ENCODE peak calls at places on chromosomes 3 and 15, in seven cellular contexts. Q is OCI-LY7; O is thyroid gland; S is PC-3; C is effector memory CD4-positive, alpha-beta T cell; D is MM.1S; G is uterus. H is an unnamed sample. For H3K4me1, the result is how much of the 10 kb centered on the place peaks cover.

GRCh38 chr3:129961142-129961541 is 13.4 kb upstream of the TRH start:
- DNase-seq in Q (no peak), O (no peak), S (no peak), C (no peak), D (no peak), G (peak), H (no peak)

GRCh38 chr15:60350121-60350520 is 47.7 kb downstream of the ANXA2 start:
- DNase-seq in Q (no peak), O (no peak), S (no peak), C (no peak), D (no peak), G (no peak), H (no peak)

GRCh38 chr3:195900426-195901355 is 7.7 kb downstream of the TNK2 start:
- DNase-seq in Q (peak), O (peak), S (peak), C (no peak), D (no peak), G (no peak), H (no peak)

GRCh38 chr3:116739678-116740077 is 30.1 kb downstream of the TUSC7 start:
- DNase-seq in Q (no peak), O (no peak), S (no peak), C (no peak), D (no peak), G (no peak), H (no peak)

GRCh38 chr3:126194713-126195305 is 14.4 kb upstream of the ALDH1L1 start:
- DNase-seq in Q (peak), O (no peak), S (peak), C (no peak), D (no peak), G (no peak), H (no peak)

GRCh38 chr15:80749589-80749988 is 29.6 kb upstream of the CEMIP start:
- DNase-seq in Q (no peak), O (no peak), S (peak), C (no peak), D (no peak), G (no peak), H (no peak)

GRCh38 chr15:70154440-70155347 is 57.0 kb upstream of the TLE3 start:
- DNase-seq in Q (no peak), O (no peak), S (no peak), C (no peak), D (no peak), G (peak), H (no peak)

GRCh38 chr15:39172380-39173281 is 408.2 kb upstream of the THBS1 start:
- DNase-seq in Q (no peak), O (peak), S (no peak), C (no peak), D (peak), G (peak), H (no peak)

GRCh38 chr3:12964713-12965612 is 108.3 kb downstream of the IQSEC1 start:
- DNase-seq in Q (no peak), O (no peak), S (peak), C (no peak), D (no peak), G (no peak), H (no peak)

GRCh38 chr3:56785499-56785898 is 16.2 kb downstream of the ARHGEF3 start:
- DNase-seq in Q (no peak), O (no peak), S (no peak), C (no peak), D (no peak), G (no peak), H (no peak)

GRCh38 chr3:35946857-35947514 is 307.7 kb downstream of the ARPP21 start:
- DNase-seq in Q (no peak), O (no peak), S (no peak), C (no peak), D (no peak), G (no peak), H (no peak)

GRCh38 chr3:120636790-120637401 is 40.8 kb downstream of the NDUFB4 start:
- DNase-seq in Q (no peak), O (no peak), S (no peak), C (no peak), D (no peak), G (no peak), H (no peak)

GRCh38 chr3:96900600-96900999 is 86.2 kb downstream of the EPHA6 start:
- DNase-seq in Q (no peak), O (no peak), S (no peak), C (no peak), D (no peak), G (no peak), H (no peak)

GRCh38 chr3:128432301-128432897 is 34.3 kb downstream of the DNAJB8 start:
- DNase-seq in Q (no peak), O (peak), S (peak), C (no peak), D (no peak), G (no peak), H (no peak)

GRCh38 chr15:50377867-50378751 is 23.1 kb upstream of the GABPB1 start:
- DNase-seq in Q (peak), O (peak), S (no peak), C (no peak), D (no peak), G (no peak), H (no peak)

GRCh38 chr3:52537726-52538421 is 1.5 kb downstream of the UQCC5 start:
- DNase-seq in Q (no peak), O (no peak), S (no peak), C (no peak), D (no peak), G (no peak), H (no peak)

GRCh38 chr15:92323480-92323879 is 70.2 kb upstream of the ST8SIA2 start:
- DNase-seq in Q (no peak), O (no peak), S (no peak), C (no peak), D (no peak), G (no peak), H (no peak)

GRCh38 chr3:197952440-197952839 is 2.5 kb downstream of the RPL35A start:
- DNase-seq in Q (no peak), O (no peak), S (no peak), C (no peak), D (no peak), G (no peak), H (no peak)

GRCh38 chr3:38003371-38003816 is 12.8 kb downstream of the VILL start:
- DNase-seq in Q (peak), O (peak), S (peak), C (peak), D (no peak), G (peak), H (peak)

GRCh38 chr3:124202754-124203153 is 210.8 kb upstream of the ROPN1 start:
- DNase-seq in Q (no peak), O (peak), S (no peak), C (no peak), D (no peak), G (peak), H (no peak)

GRCh38 chr3:130345487-130346079 is at the start of gene COL6A5:
- DNase-seq in Q (no peak), O (peak), S (no peak), C (no peak), D (no peak), G (no peak), H (no peak)

GRCh38 chr15:56916825-56917477 is 1.5 kb upstream of the TCF12 start:
- DNase-seq in Q (no peak), O (no peak), S (no peak), C (no peak), D (no peak), G (no peak), H (no peak)

GRCh38 chr3:71998995-71999673 is 214.2 kb upstream of the PROK2 start:
- DNase-seq in Q (no peak), O (no peak), S (peak), C (no peak), D (no peak), G (peak), H (no peak)

GRCh38 chr15:73328149-73328820 is 40.5 kb downstream of the HCN4 start:
- DNase-seq in Q (no peak), O (no peak), S (no peak), C (no peak), D (no peak), G (no peak), H (no peak)
- H3K4me1 ChIP-seq in Q (under half), O (under half), S (under half), C (under half), D (under half), G (under half), H (under half)

DNA sequence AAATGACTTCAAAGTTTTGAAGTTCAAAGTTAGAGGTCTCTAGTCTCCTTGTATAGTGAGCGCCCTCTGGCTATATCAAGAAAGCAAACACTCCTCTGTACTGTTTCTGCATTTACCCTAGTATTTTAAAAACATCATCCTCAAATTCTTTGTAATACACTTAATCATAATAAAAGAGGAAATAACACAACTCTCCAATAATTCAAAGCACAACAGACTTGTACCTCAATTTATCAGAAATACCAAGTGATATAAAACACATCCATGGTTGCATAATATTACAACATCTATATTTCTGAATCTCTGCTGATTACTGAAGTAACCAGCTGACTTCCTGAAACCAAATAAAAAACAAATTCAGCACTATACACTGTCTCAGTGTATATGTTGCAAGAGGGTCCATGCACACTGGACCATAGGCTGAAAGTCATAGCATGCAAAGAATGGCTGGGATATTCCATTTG is 12.5 kb downstream of the PLOD2 start:
- DNase-seq in Q (no peak), O (no peak), S (peak), C (no peak), D (no peak), G (no peak), H (no peak)
- H3K4me1 ChIP-seq in Q (under half), O (under half), S (under half), C (under half), D (under half), G (under half), H (under half)

DNA sequence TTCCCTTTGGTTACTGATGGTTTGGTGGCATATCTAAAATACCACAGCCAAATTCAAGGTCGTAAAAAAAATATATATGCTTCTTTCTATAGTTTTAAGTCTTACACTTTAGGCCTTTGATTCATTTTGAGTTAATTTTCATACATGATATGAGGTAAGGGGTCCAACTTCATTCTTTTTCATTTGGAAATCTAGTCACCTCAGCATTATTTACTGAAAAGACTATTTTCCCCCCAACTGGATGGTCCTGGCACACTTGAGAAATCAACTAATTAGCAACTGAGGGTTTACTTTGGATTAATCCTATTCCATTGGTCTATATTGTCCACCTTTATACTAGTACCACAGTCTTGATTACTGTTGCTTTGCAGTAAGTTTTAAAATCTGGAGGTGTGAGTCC is 26.2 kb downstream of the RHOA start:
- DNase-seq in Q (no peak), O (no peak), S (no peak), C (no peak), D (no peak), G (no peak), H (no peak)
- H3K4me1 ChIP-seq in Q (under half), O (under half), S (under half), C (under half), D (under half), G (under half), H (under half)

GRCh38 chr3:165868088-165868487 is 30.9 kb upstream of the BCHE start:
- DNase-seq in Q (no peak), O (no peak), S (no peak), C (no peak), D (no peak), G (no peak), H (no peak)
- H3K4me1 ChIP-seq in Q (under half), O (under half), S (under half), C (under half), D (under half), G (under half), H (under half)

GRCh38 chr15:98740963-98741362 is 92.6 kb downstream of the IGF1R start:
- DNase-seq in Q (no peak), O (no peak), S (no peak), C (no peak), D (no peak), G (no peak), H (no peak)
- H3K4me1 ChIP-seq in Q (under half), O (under half), S (under half), C (under half), D (under half), G (under half), H (under half)

H was measured in ascending aorta.